ENCODE peak calls at places on chromosomes 16 and 17, in four cellular contexts. A is GM12878, Z is K562, X is HepG2. R is an unnamed sample.

GRCh38 chr16:57818377-57819055 is 16.2 kb upstream of the KIFC3 start:
- DNase-seq in Z (no peak), A (no peak), X (no peak), R (no peak)

GRCh38 chr17:9185688-9186289 is 164.5 kb downstream of the NTN1 start:
- DNase-seq in Z (no peak), X (no peak), A (no peak), R (no peak)

GRCh38 chr16:81620796-81621195 is 158.3 kb upstream of the PLCG2 start:
- DNase-seq in X (no peak), A (no peak), Z (no peak), R (no peak)

GRCh38 chr16:13229039-13229438 is 327.6 kb downstream of the SHISA9 start:
- DNase-seq in X (no peak), Z (no peak), A (no peak), R (no peak)

GRCh38 chr16:89289428-89290395 is 72.2 kb downstream of the ZNF778 start:
- DNase-seq in Z (peak; percentile 90), X (peak; percentile 73), A (no peak), R (peak; percentile 95)

GRCh38 chr17:57521606-57522435 is 223.3 kb downstream of the CCDC182 start:
- DNase-seq in X (no peak), Z (no peak), A (no peak), R (no peak)

GRCh38 chr17:82775033-82775823 is 23.4 kb downstream of the TBCD start:
- DNase-seq in X (peak; percentile 51), A (no peak), Z (peak; percentile 79), R (peak; percentile 87)

GRCh38 chr17:44956998-44957981 is 9.7 kb upstream of the KIF18B start:
- DNase-seq in X (no peak), Z (no peak), A (no peak), R (no peak)

GRCh38 chr17:12348476-12348875 is 317.2 kb upstream of the MYOCD start:
- DNase-seq in X (no peak), A (no peak), Z (no peak), R (no peak)

GRCh38 chr17:21019976-21020575 is 22.7 kb downstream of the USP22 start:
- DNase-seq in X (no peak), Z (no peak), A (no peak), R (peak; percentile 52)

GRCh38 chr16:89993377-89993776 is 25.9 kb downstream of the DBNDD1 start:
- DNase-seq in A (no peak), X (no peak), Z (no peak), R (no peak)

GRCh38 chr17:1484586-1485310 is 7.7 kb downstream of the MYO1C start:
- DNase-seq in A (peak; percentile 43), X (peak; percentile 24), Z (peak; percentile 71), R (peak; percentile 27)

GRCh38 chr17:18217412-18218015 is 7.9 kb upstream of the LLGL1 start:
- DNase-seq in X (peak; percentile 62), Z (peak; percentile 80), A (peak; percentile 2), R (peak; percentile 88)

GRCh38 chr16:29316673-29317237 is 89.8 kb downstream of the NPIPB11 start:
- DNase-seq in X (no peak), Z (no peak), A (no peak), R (no peak)

GRCh38 chr17:38562903-38563302 is 42.8 kb downstream of the SRCIN1 start:
- DNase-seq in Z (no peak), X (no peak), A (no peak), R (no peak)

GRCh38 chr16:51569204-51569911 is 418.3 kb upstream of the SALL1 start:
- DNase-seq in A (no peak), Z (no peak), X (no peak), R (no peak)

GRCh38 chr17:39240631-39241030 is 14.9 kb upstream of the STAC2 start:
- DNase-seq in Z (no peak), A (no peak), X (no peak), R (no peak)

GRCh38 chr17:76193616-76194015 is 46.7 kb downstream of the RNF157 start:
- DNase-seq in X (no peak), Z (peak; percentile 53), A (no peak), R (peak; percentile 40)

GRCh38 chr17:53472586-53472985 is 350.1 kb upstream of the KIF2B start:
- DNase-seq in Z (no peak), A (no peak), X (no peak), R (no peak)

GRCh38 chr16:17467923-17468540 is 2.7 kb downstream of the XYLT1 start:
- DNase-seq in Z (no peak), X (peak; percentile 33), A (no peak), R (peak; percentile 55)

GRCh38 chr16:28876973-28877641 is 1.2 kb upstream of the ATP2A1 start:
- DNase-seq in Z (peak; percentile 20), A (no peak), X (no peak), R (no peak)

GRCh38 chr17:40949406-40949805 is 12.0 kb upstream of the KRT23 start:
- DNase-seq in A (no peak), Z (no peak), X (peak; percentile 57), R (no peak)

GRCh38 chr16:86566966-86567700 is 504 bp downstream of the FOXC2 start:
- DNase-seq in Z (no peak), A (no peak), X (no peak), R (peak; percentile 46)

GRCh38 chr16:9402293-9402865 is 310.9 kb downstream of the HAPSTR1 start:
- DNase-seq in Z (no peak), A (no peak), X (no peak), R (no peak)

GRCh38 chr16:58107228-58107627 is 22.0 kb downstream of the CFAP20 start:
- DNase-seq in X (no peak), A (no peak), Z (no peak), R (no peak)

GRCh38 chr17:2266045-2266864 is 37.3 kb downstream of the SMG6 start:
- DNase-seq in Z (no peak), X (no peak), A (peak; percentile 97), R (no peak)

GRCh38 chr16:68186877-68187276 is 49.0 kb downstream of the ESRP2 start:
- DNase-seq in Z (no peak), X (no peak), A (no peak), R (no peak)

GRCh38 chr16:68188170-68188569 is 47.8 kb downstream of the ESRP2 start:
- DNase-seq in Z (no peak), A (no peak), X (no peak), R (no peak)

GRCh38 chr16:68190745-68191510 is 45.0 kb downstream of the ESRP2 start:
- DNase-seq in A (no peak), Z (no peak), X (peak; percentile 32), R (no peak)

GRCh38 chr16:68187505-68187904 is 48.4 kb downstream of the ESRP2 start:
- DNase-seq in A (no peak), Z (no peak), X (no peak), R (no peak)

DNA sequence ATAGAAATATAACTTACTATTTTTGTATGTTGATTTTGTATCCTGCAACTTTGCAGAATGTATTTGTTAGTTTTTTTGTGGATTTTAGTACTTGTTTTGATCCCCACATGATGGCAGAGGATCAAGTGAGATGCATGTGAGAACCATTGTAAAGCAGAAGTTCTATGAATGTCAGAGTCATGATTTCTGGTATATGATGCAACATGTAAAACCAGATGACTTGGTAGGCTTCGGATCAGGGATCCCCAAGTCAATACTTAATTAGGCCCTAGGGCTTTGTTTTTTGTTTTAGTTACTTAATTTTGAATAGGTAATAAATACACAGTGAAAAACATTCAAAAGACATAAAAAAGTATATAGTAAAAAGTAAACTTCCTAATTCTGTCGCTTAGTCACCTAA is 45.8 kb downstream of the ESRP2 start:
- DNase-seq in Z (no peak), A (no peak), X (no peak), R (no peak)
- TF ChIP-seq TARDBP in Z (no peak), A (no peak), X (no peak), R (no peak)

GRCh38 chr17:7404737-7405412 is 978 bp upstream of the TMEM256 start:
- DNase-seq in A (no peak), X (no peak), Z (peak; percentile 71), R (peak; percentile 42)
- TF ChIP-seq TARDBP in A (no peak), X (no peak), Z (no peak), R (no peak)

GRCh38 chr17:56316604-56317003 is 163.3 kb downstream of the ANKFN1 start:
- DNase-seq in Z (no peak), A (no peak), X (no peak), R (no peak)
- TF ChIP-seq TARDBP in Z (no peak), A (no peak), X (no peak), R (no peak)

GRCh38 chr16:24036614-24037013 is 200.8 kb downstream of the PRKCB start:
- DNase-seq in Z (peak; percentile 39), A (no peak), X (peak; percentile 46), R (peak; percentile 78)
- TF ChIP-seq TARDBP in Z (no peak), A (no peak), X (no peak), R (no peak)

GRCh38 chr17:58899191-58899590 is 143.5 kb downstream of the PPM1E start:
- DNase-seq in A (no peak), Z (no peak), X (no peak), R (no peak)
- TF ChIP-seq TARDBP in A (no peak), Z (no peak), X (no peak), R (no peak)

GRCh38 chr16:3087836-3088235 is 11.3 kb downstream of the ZSCAN10 start:
- DNase-seq in Z (no peak), X (no peak), A (no peak), R (no peak)

GRCh38 chr16:3087243-3087791 is 11.8 kb downstream of the ZSCAN10 start:
- DNase-seq in X (no peak), A (no peak), Z (peak; percentile 54), R (no peak)

GRCh38 chr16:3089717-3090592 is 9.1 kb downstream of the ZSCAN10 start:
- DNase-seq in A (no peak), Z (no peak), X (no peak), R (no peak)

GRCh38 chr16:3088450-3088849 is 10.6 kb downstream of the ZSCAN10 start:
- DNase-seq in A (no peak), X (no peak), Z (no peak), R (no peak)

GRCh38 chr16:3088925-3089716 is 10.0 kb downstream of the ZSCAN10 start:
- DNase-seq in A (no peak), X (no peak), Z (no peak), R (no peak)
- TF ChIP-seq TARDBP in A (no peak), X (no peak), Z (no peak), R (no peak)

GRCh38 chr17:77257596-77258458 is 117.1 kb downstream of the SEC14L1 start:
- DNase-seq in A (no peak), X (no peak), Z (no peak), R (no peak)

GRCh38 chr17:77258638-77259037 is 117.9 kb downstream of the SEC14L1 start:
- DNase-seq in A (no peak), X (no peak), Z (no peak), R (no peak)

GRCh38 chr17:77256710-77257109 is 115.9 kb downstream of the SEC14L1 start:
- DNase-seq in A (no peak), X (no peak), Z (peak; percentile 43), R (no peak)

GRCh38 chr17:77254961-77255741 is 114.4 kb downstream of the SEC14L1 start:
- DNase-seq in Z (peak; percentile 42), A (no peak), X (peak; percentile 73), R (no peak)

GRCh38 chr17:77257169-77257568 is 116.4 kb downstream of the SEC14L1 start:
- DNase-seq in A (no peak), X (no peak), Z (no peak), R (no peak)
- TF ChIP-seq TARDBP in A (no peak), X (no peak), Z (no peak), R (no peak)